ENCODE peak calls at places on chromosomes 16 and 17, in eight cellular contexts. M is sigmoid colon, U is adrenal gland, G is IMR-90, T is prostate gland, J is heart left ventricle, Y is NB4, X is transverse colon. V is an unnamed sample.
A peak's percentile ranks its signal among the peaks of the same experiment; 100 is the strongest.

GRCh38 chr17:31404028-31404949 is 12.8 kb downstream of the RAB11FIP4 start:
- DNase-seq in X (no peak), J (no peak), G (no peak), T (no peak), U (no peak), Y (peak; percentile 36), M (no peak), V (no peak)

GRCh38 chr16:69157189-69157588 is 24.7 kb downstream of the UTP4 start:
- DNase-seq in X (no peak), J (no peak), G (no peak), M (no peak), T (no peak), U (peak; percentile 5), Y (no peak), V (no peak)

GRCh38 chr17:37111329-37111728 is 162.6 kb downstream of the AATF start:
- DNase-seq in T (no peak), Y (no peak), X (no peak), J (no peak), U (no peak), M (no peak), G (no peak), V (no peak)

GRCh38 chr16:84933774-84934571 is 77.4 kb downstream of the ZDHHC7 start:
- DNase-seq in J (peak; percentile 90), M (peak; percentile 87), Y (no peak), U (peak; percentile 94), X (no peak), T (no peak), G (peak; percentile 47), V (no peak)

GRCh38 chr16:58506241-58507194 is 6.6 kb downstream of the NDRG4 start:
- DNase-seq in J (no peak), X (no peak), U (peak; percentile 53), Y (no peak), T (no peak), G (no peak), M (peak; percentile 54), V (no peak)

GRCh38 chr16:85984211-85984880 is 85.4 kb downstream of the IRF8 start:
- DNase-seq in G (no peak), Y (peak; percentile 87), M (peak; percentile 42), J (peak; percentile 24), T (no peak), X (peak; percentile 6), U (no peak), V (no peak)

GRCh38 chr17:34613064-34614019 is 34.0 kb downstream of the TMEM132E start:
- DNase-seq in X (no peak), Y (no peak), J (no peak), T (peak; percentile 11), M (no peak), G (no peak), U (no peak), V (no peak)

GRCh38 chr17:4004517-4005295 is 40.5 kb upstream of the ATP2A3 start:
- DNase-seq in G (no peak), T (peak; percentile 76), M (peak; percentile 68), U (peak; percentile 62), J (peak; percentile 84), X (peak; percentile 78), Y (peak; percentile 64), V (peak; percentile 71)

GRCh38 chr17:47742319-47743181 is 9.5 kb downstream of the TBX21 start:
- DNase-seq in X (no peak), G (no peak), J (no peak), M (peak; percentile 40), Y (peak; percentile 56), U (peak; percentile 43), T (no peak), V (peak; percentile 8)

GRCh38 chr16:13479549-13479948 is 440.4 kb upstream of the ERCC4 start:
- DNase-seq in G (no peak), T (no peak), J (no peak), U (no peak), X (no peak), Y (no peak), M (no peak), V (no peak)

GRCh38 chr17:43587647-43588046 is 41.5 kb upstream of the ETV4 start:
- DNase-seq in X (no peak), M (no peak), J (no peak), U (no peak), T (no peak), Y (no peak), G (no peak), V (no peak)

GRCh38 chr16:25544294-25544693 is 147.5 kb upstream of the HS3ST4 start:
- DNase-seq in X (no peak), G (no peak), T (no peak), U (no peak), M (no peak), J (no peak), Y (no peak), V (no peak)

GRCh38 chr16:11613381-11614303 is 26.9 kb upstream of the LITAF start:
- DNase-seq in M (peak; percentile 81), J (peak; percentile 78), U (peak; percentile 76), X (peak; percentile 85), Y (peak; percentile 92), T (no peak), G (no peak), V (peak; percentile 84)

GRCh38 chr16:52677487-52677886 is 130.5 kb upstream of the TOX3 start:
- DNase-seq in G (no peak), X (no peak), T (no peak), U (no peak), Y (peak; percentile 4), J (no peak), M (no peak), V (no peak)

GRCh38 chr17:7225711-7226331 is 6.1 kb downstream of the ACADVL start:
- DNase-seq in M (no peak), G (no peak), U (no peak), T (no peak), Y (no peak), J (peak; percentile 66), X (no peak), V (no peak)

GRCh38 chr17:62704381-62704971 is 77.0 kb downstream of the MRC2 start:
- DNase-seq in G (peak; percentile 35), U (no peak), M (peak; percentile 76), Y (peak; percentile 59), T (peak; percentile 49), X (peak; percentile 55), J (no peak), V (no peak)

GRCh38 chr17:78883533-78884131 is 19.4 kb downstream of the CEP295NL start:
- DNase-seq in G (peak; percentile 97), J (peak; percentile 88), U (peak; percentile 89), X (peak; percentile 58), Y (peak; percentile 81), M (peak; percentile 95), T (peak; percentile 43), V (no peak)

GRCh38 chr16:25413962-25414361 is 156.3 kb upstream of the ZKSCAN2 start:
- DNase-seq in U (no peak), G (no peak), T (no peak), Y (peak; percentile 14), M (no peak), J (no peak), X (no peak), V (no peak)

GRCh38 chr16:1188781-1189189 is 35.9 kb downstream of the CACNA1H start:
- DNase-seq in X (peak; percentile 44), G (peak; percentile 30), U (peak; percentile 60), J (no peak), M (peak; percentile 82), T (peak; percentile 32), Y (peak; percentile 55), V (peak; percentile 72)

GRCh38 chr17:50977487-50978159 is 111.5 kb upstream of the TOB1 start:
- DNase-seq in Y (no peak), M (no peak), U (no peak), G (no peak), J (no peak), X (no peak), T (no peak), V (no peak)

GRCh38 chr16:81808933-81809480 is 29.9 kb downstream of the PLCG2 start:
- DNase-seq in U (no peak), M (no peak), T (no peak), Y (peak; percentile 58), X (peak; percentile 70), J (no peak), G (no peak), V (no peak)

DNA sequence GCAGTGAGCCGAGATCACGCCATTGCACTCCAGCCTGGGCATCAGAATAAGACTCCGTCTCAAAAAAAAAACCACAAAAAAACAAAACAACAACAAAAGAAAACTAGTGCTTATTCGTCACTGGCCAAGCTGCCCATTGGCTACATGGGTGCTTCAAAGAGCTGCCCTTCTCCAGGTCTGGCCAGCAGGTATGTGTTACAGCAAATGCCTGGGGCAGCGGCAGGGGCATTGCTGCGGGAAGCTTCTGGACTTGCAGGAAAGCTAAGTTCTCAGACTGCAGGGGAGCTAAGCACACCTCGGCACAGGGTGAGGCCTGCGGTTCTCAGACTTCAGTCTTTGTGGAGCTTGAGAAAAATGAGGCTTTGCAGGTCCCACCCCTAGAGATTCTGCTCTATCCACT is 4.1 kb upstream of the STH start:
- DNase-seq in T (no peak), G (no peak), X (no peak), J (peak; percentile 47), U (no peak), Y (no peak), M (no peak), V (no peak)
- TF ChIP-seq POLR2A in T (no peak), G (no peak), X (no peak), J (no peak), U (no peak), Y (no peak), M (no peak), V (no peak)

GRCh38 chr17:82092094-82092586 is 5.9 kb downstream of the FASN start:
- DNase-seq in X (no peak), G (no peak), J (no peak), T (no peak), M (no peak), Y (no peak), U (no peak), V (no peak)

GRCh38 chr17:82089723-82090548 is 8.1 kb downstream of the FASN start:
- DNase-seq in J (no peak), X (no peak), G (no peak), U (no peak), T (no peak), M (no peak), Y (peak; percentile 41), V (no peak)

GRCh38 chr17:82088838-82089722 is 9.0 kb downstream of the FASN start:
- DNase-seq in T (no peak), X (no peak), M (no peak), J (peak; percentile 61), G (no peak), U (no peak), Y (peak; percentile 4), V (no peak)

GRCh38 chr17:82091264-82092066 is 6.6 kb downstream of the FASN start:
- DNase-seq in J (no peak), Y (no peak), T (no peak), M (no peak), G (no peak), X (no peak), U (no peak), V (no peak)

GRCh38 chr17:82090549-82091263 is 7.3 kb downstream of the FASN start:
- DNase-seq in J (no peak), T (no peak), U (no peak), X (no peak), M (no peak), Y (peak; percentile 8), G (no peak), V (no peak)
- TF ChIP-seq POLR2A in J (no peak), T (no peak), U (no peak), X (no peak), M (no peak), Y (no peak), G (no peak), V (peak; percentile 9)

GRCh38 chr17:8955021-8955420 is 10.5 kb downstream of the PIK3R5 start:
- DNase-seq in Y (no peak), X (no peak), J (no peak), T (no peak), M (no peak), G (no peak), U (no peak), V (no peak)
- TF ChIP-seq POLR2A in Y (no peak), X (no peak), J (no peak), T (no peak), M (no peak), G (no peak), U (no peak), V (no peak)

GRCh38 chr17:77409282-77410161 is 268.8 kb downstream of the SEC14L1 start:
- DNase-seq in X (peak; percentile 69), U (no peak), T (peak; percentile 70), J (peak; percentile 86), G (peak; percentile 58), Y (peak; percentile 35), M (peak; percentile 97), V (no peak)
- TF ChIP-seq POLR2A in X (no peak), U (no peak), T (peak; percentile 7), J (no peak), G (no peak), Y (no peak), M (peak; percentile 26), V (no peak)

V was measured in erythroblast.